ENCODE peak calls at places on chromosome 17, in five cellular contexts. One of them, this sample, is unnamed. For H3K9me3 and H3K4me1, the result is how much of the 10 kb centered on the place peaks cover.

GRCh38 chr17:74524751-74525725 is 6.2 kb downstream of the CD300LB start:
- DNase-seq in kidney: no peak
- DNase-seq in mammary epithelial cell: no peak
- DNase-seq in HCT116: no peak
- DNase-seq in MM.1S: no peak
- DNase-seq in this sample: no peak

GRCh38 chr17:50884354-50885311 is 18.5 kb upstream of the TOB1 start:
- DNase-seq in kidney: no peak
- DNase-seq in mammary epithelial cell: peak
- DNase-seq in HCT116: no peak
- DNase-seq in MM.1S: no peak
- DNase-seq in this sample: no peak

GRCh38 chr17:34999456-34999855 is 19.1 kb downstream of the LIG3 start:
- DNase-seq in kidney: no peak
- DNase-seq in mammary epithelial cell: no peak
- DNase-seq in HCT116: no peak
- DNase-seq in MM.1S: no peak
- DNase-seq in this sample: no peak

GRCh38 chr17:66469088-66469442 is 166.7 kb downstream of the PRKCA start:
- DNase-seq in kidney: no peak
- DNase-seq in mammary epithelial cell: no peak
- DNase-seq in HCT116: no peak
- DNase-seq in MM.1S: no peak
- DNase-seq in this sample: no peak

GRCh38 chr17:83155128-83156081 is 76.0 kb downstream of the METRNL start:
- DNase-seq in kidney: peak
- DNase-seq in mammary epithelial cell: no peak
- DNase-seq in HCT116: no peak
- DNase-seq in MM.1S: no peak
- DNase-seq in this sample: no peak

GRCh38 chr17:51640108-51640622 is 379.8 kb downstream of the UTP18 start:
- DNase-seq in kidney: no peak
- DNase-seq in mammary epithelial cell: peak
- DNase-seq in HCT116: peak
- DNase-seq in MM.1S: no peak
- DNase-seq in this sample: peak

GRCh38 chr17:58493506-58493905 is 5.3 kb upstream of the HSF5 start:
- DNase-seq in kidney: no peak
- DNase-seq in mammary epithelial cell: no peak
- DNase-seq in HCT116: no peak
- DNase-seq in MM.1S: no peak
- DNase-seq in this sample: no peak

GRCh38 chr17:16415031-16415924 is at the start of gene TRPV2:
- DNase-seq in kidney: no peak
- DNase-seq in mammary epithelial cell: no peak
- DNase-seq in HCT116: no peak
- DNase-seq in MM.1S: peak
- DNase-seq in this sample: no peak

GRCh38 chr17:35432176-35433074 is at the start of gene SLFN12:
- DNase-seq in kidney: peak
- DNase-seq in mammary epithelial cell: peak
- DNase-seq in HCT116: no peak
- DNase-seq in MM.1S: peak
- DNase-seq in this sample: no peak

GRCh38 chr17:17681744-17682292 is 560 bp downstream of the RAI1 start:
- DNase-seq in kidney: peak
- DNase-seq in mammary epithelial cell: no peak
- DNase-seq in HCT116: no peak
- DNase-seq in MM.1S: peak
- DNase-seq in this sample: no peak

GRCh38 chr17:29461807-29462206 is 71.6 kb downstream of the TAOK1 start:
- DNase-seq in kidney: no peak
- DNase-seq in mammary epithelial cell: no peak
- DNase-seq in HCT116: no peak
- DNase-seq in MM.1S: no peak
- DNase-seq in this sample: no peak

GRCh38 chr17:41835800-41836549 is at the start of gene NT5C3B:
- DNase-seq in kidney: peak
- DNase-seq in mammary epithelial cell: peak
- DNase-seq in HCT116: peak
- DNase-seq in MM.1S: peak
- DNase-seq in this sample: no peak

GRCh38 chr17:8324913-8325312 is 14.7 kb upstream of the ODF4 start:
- DNase-seq in kidney: no peak
- DNase-seq in mammary epithelial cell: no peak
- DNase-seq in HCT116: no peak
- DNase-seq in MM.1S: no peak
- DNase-seq in this sample: no peak

GRCh38 chr17:82356845-82357355 is 2.1 kb upstream of the TEX19 start:
- DNase-seq in kidney: no peak
- DNase-seq in mammary epithelial cell: no peak
- DNase-seq in HCT116: no peak
- DNase-seq in MM.1S: peak
- DNase-seq in this sample: no peak

GRCh38 chr17:15323147-15323546 is 18.2 kb downstream of the TEKT3 start:
- DNase-seq in kidney: no peak
- DNase-seq in mammary epithelial cell: no peak
- DNase-seq in HCT116: no peak
- DNase-seq in MM.1S: no peak
- DNase-seq in this sample: no peak

GRCh38 chr17:8124350-8125195 is 667 bp upstream of the HES7 start:
- DNase-seq in kidney: no peak
- DNase-seq in mammary epithelial cell: no peak
- DNase-seq in HCT116: no peak
- DNase-seq in MM.1S: peak
- DNase-seq in this sample: no peak

GRCh38 chr17:15108992-15109391 is 156.1 kb downstream of the PMP22 start:
- DNase-seq in kidney: no peak
- DNase-seq in mammary epithelial cell: no peak
- DNase-seq in HCT116: no peak
- DNase-seq in MM.1S: no peak
- DNase-seq in this sample: no peak

GRCh38 chr17:45579529-45580495 is 89.3 kb upstream of the PLEKHM1 start:
- DNase-seq in kidney: no peak
- DNase-seq in mammary epithelial cell: no peak
- DNase-seq in HCT116: no peak
- DNase-seq in MM.1S: no peak
- DNase-seq in this sample: no peak

GRCh38 chr17:73278465-73279453 is 17.1 kb upstream of the CPSF4L start:
- DNase-seq in kidney: no peak
- DNase-seq in mammary epithelial cell: no peak
- DNase-seq in HCT116: no peak
- DNase-seq in MM.1S: no peak
- DNase-seq in this sample: no peak

GRCh38 chr17:77131919-77132318 is 8.8 kb upstream of the SEC14L1 start:
- DNase-seq in kidney: peak
- DNase-seq in mammary epithelial cell: peak
- DNase-seq in HCT116: no peak
- DNase-seq in MM.1S: no peak
- DNase-seq in this sample: no peak

GRCh38 chr17:64002658-64003525 is 4.7 kb downstream of the PRR29 start:
- DNase-seq in kidney: no peak
- DNase-seq in mammary epithelial cell: no peak
- DNase-seq in HCT116: no peak
- DNase-seq in MM.1S: no peak
- DNase-seq in this sample: no peak

GRCh38 chr17:36736201-36737156 is 135.1 kb downstream of the MRM1 start:
- DNase-seq in kidney: no peak
- DNase-seq in mammary epithelial cell: no peak
- DNase-seq in HCT116: no peak
- DNase-seq in MM.1S: no peak
- DNase-seq in this sample: no peak

GRCh38 chr17:53496356-53496755 is 326.4 kb upstream of the KIF2B start:
- DNase-seq in kidney: no peak
- DNase-seq in mammary epithelial cell: no peak
- DNase-seq in HCT116: no peak
- DNase-seq in MM.1S: no peak
- DNase-seq in this sample: no peak
- H3K9me3 ChIP-seq in kidney: under half
- H3K9me3 ChIP-seq in mammary epithelial cell: under half
- H3K9me3 ChIP-seq in HCT116: under half
- H3K9me3 ChIP-seq in MM.1S: under half
- H3K9me3 ChIP-seq in this sample: under half

GRCh38 chr17:49700956-49701355 is 6.8 kb downstream of the SLC35B1 start:
- DNase-seq in kidney: no peak
- DNase-seq in mammary epithelial cell: no peak
- DNase-seq in HCT116: no peak
- DNase-seq in MM.1S: no peak
- DNase-seq in this sample: no peak
- H3K9ac ChIP-seq in kidney: no peak
- H3K9ac ChIP-seq in mammary epithelial cell: no peak
- H3K9ac ChIP-seq in HCT116: no peak
- H3K9ac ChIP-seq in MM.1S: no peak
- H3K9ac ChIP-seq in this sample: no peak

GRCh38 chr17:78272914-78273258 is 41.5 kb downstream of the TMEM235 start:
- DNase-seq in kidney: peak
- DNase-seq in mammary epithelial cell: no peak
- DNase-seq in HCT116: no peak
- DNase-seq in MM.1S: no peak
- DNase-seq in this sample: no peak
- H3K4me1 ChIP-seq in kidney: under half
- H3K4me1 ChIP-seq in mammary epithelial cell: under half
- H3K4me1 ChIP-seq in HCT116: under half
- H3K4me1 ChIP-seq in MM.1S: under half
- H3K4me1 ChIP-seq in this sample: under half

GRCh38 chr17:2071024-2071385 is 16.1 kb downstream of the HIC1 start:
- DNase-seq in kidney: no peak
- DNase-seq in mammary epithelial cell: no peak
- DNase-seq in HCT116: no peak
- DNase-seq in MM.1S: no peak
- DNase-seq in this sample: no peak
- H3K9me3 ChIP-seq in kidney: under half
- H3K9me3 ChIP-seq in mammary epithelial cell: under half
- H3K9me3 ChIP-seq in HCT116: under half
- H3K9me3 ChIP-seq in MM.1S: under half
- H3K9me3 ChIP-seq in this sample: under half